ENCODE peak calls at places on chromosomes 4 and X, in six cellular contexts. One of them, this sample, is unnamed.

GRCh38 chrX:9848718-9849481 is 62.7 kb downstream of the SHROOM2 start:
- DNase-seq in neuronal stem cell: no peak
- DNase-seq in trophoblast cell: no peak
- DNase-seq in IMR-90: no peak
- DNase-seq in H9: no peak
- DNase-seq in H1: no peak
- DNase-seq in this sample: no peak

GRCh38 chr4:77167866-77168265 is 10.9 kb downstream of the CCNG2 start:
- DNase-seq in neuronal stem cell: no peak
- DNase-seq in trophoblast cell: no peak
- DNase-seq in IMR-90: no peak
- DNase-seq in H9: no peak
- DNase-seq in H1: no peak
- DNase-seq in this sample: no peak

GRCh38 chr4:71260544-71260943 is 78.3 kb upstream of the SLC4A4 start:
- DNase-seq in neuronal stem cell: no peak
- DNase-seq in trophoblast cell: no peak
- DNase-seq in IMR-90: no peak
- DNase-seq in H9: no peak
- DNase-seq in H1: no peak
- DNase-seq in this sample: no peak

GRCh38 chrX:152959626-152960025 is 34.3 kb downstream of the PNMA5 start:
- DNase-seq in neuronal stem cell: no peak
- DNase-seq in trophoblast cell: no peak
- DNase-seq in IMR-90: no peak
- DNase-seq in H9: no peak
- DNase-seq in H1: no peak
- DNase-seq in this sample: no peak

GRCh38 chrX:1932231-1932630 is 317.4 kb downstream of the ASMT start:
- DNase-seq in neuronal stem cell: no peak
- DNase-seq in trophoblast cell: no peak
- DNase-seq in IMR-90: no peak
- DNase-seq in H9: no peak
- DNase-seq in H1: no peak
- DNase-seq in this sample: peak

GRCh38 chr4:160372390-160372789 is 1269.5 kb downstream of the RAPGEF2 start:
- DNase-seq in neuronal stem cell: no peak
- DNase-seq in trophoblast cell: no peak
- DNase-seq in IMR-90: no peak
- DNase-seq in H9: no peak
- DNase-seq in H1: no peak
- DNase-seq in this sample: no peak

GRCh38 chr4:167021545-167022155 is 212.6 kb downstream of the SPOCK3 start:
- DNase-seq in neuronal stem cell: peak
- DNase-seq in trophoblast cell: peak
- DNase-seq in IMR-90: peak
- DNase-seq in H9: peak
- DNase-seq in H1: peak
- DNase-seq in this sample: peak

GRCh38 chr4:21512351-21512750 is 436.2 kb downstream of the KCNIP4 start:
- DNase-seq in neuronal stem cell: peak
- DNase-seq in trophoblast cell: no peak
- DNase-seq in IMR-90: peak
- DNase-seq in H9: no peak
- DNase-seq in H1: no peak
- DNase-seq in this sample: peak

GRCh38 chrX:47743504-47743903 is 84.5 kb upstream of the UXT start:
- DNase-seq in neuronal stem cell: no peak
- DNase-seq in trophoblast cell: no peak
- DNase-seq in IMR-90: peak
- DNase-seq in H9: no peak
- DNase-seq in H1: no peak
- DNase-seq in this sample: peak
- H3K14ac ChIP-seq in neuronal stem cell: no peak
- H3K14ac ChIP-seq in trophoblast cell: no peak
- H3K14ac ChIP-seq in IMR-90: no peak
- H3K14ac ChIP-seq in H9: no peak
- H3K14ac ChIP-seq in H1: no peak
- H3K14ac ChIP-seq in this sample: no peak

GRCh38 chrX:25754399-25754798 is 383.7 kb upstream of the MAGEB18 start:
- DNase-seq in neuronal stem cell: no peak
- DNase-seq in trophoblast cell: no peak
- DNase-seq in IMR-90: no peak
- DNase-seq in H9: no peak
- DNase-seq in H1: no peak
- DNase-seq in this sample: no peak

GRCh38 chrX:25755179-25755578 is 383.0 kb upstream of the MAGEB18 start:
- DNase-seq in neuronal stem cell: no peak
- DNase-seq in trophoblast cell: no peak
- DNase-seq in IMR-90: no peak
- DNase-seq in H9: no peak
- DNase-seq in H1: no peak
- DNase-seq in this sample: no peak
- H2BK5ac ChIP-seq in neuronal stem cell: no peak
- H2BK5ac ChIP-seq in trophoblast cell: no peak
- H2BK5ac ChIP-seq in IMR-90: no peak
- H2BK5ac ChIP-seq in H9: no peak
- H2BK5ac ChIP-seq in H1: no peak
- H2BK5ac ChIP-seq in this sample: no peak

GRCh38 chr4:1346781-1347409 is at the start of gene UVSSA:
- DNase-seq in neuronal stem cell: peak
- DNase-seq in trophoblast cell: peak
- DNase-seq in IMR-90: peak
- DNase-seq in H9: peak
- DNase-seq in H1: peak
- DNase-seq in this sample: peak
- H2AK5ac ChIP-seq in neuronal stem cell: peak
- H2AK5ac ChIP-seq in trophoblast cell: peak
- H2AK5ac ChIP-seq in IMR-90: peak
- H2AK5ac ChIP-seq in H9: no peak
- H2AK5ac ChIP-seq in H1: no peak
- H2AK5ac ChIP-seq in this sample: peak

GRCh38 chrX:149611619-149612018 is 16.5 kb upstream of the HSFX2 start:
- DNase-seq in neuronal stem cell: no peak
- DNase-seq in trophoblast cell: no peak
- DNase-seq in IMR-90: no peak
- DNase-seq in H9: no peak
- DNase-seq in H1: no peak
- DNase-seq in this sample: no peak

GRCh38 chrX:149610511-149610910 is 15.4 kb upstream of the HSFX2 start:
- DNase-seq in neuronal stem cell: no peak
- DNase-seq in trophoblast cell: no peak
- DNase-seq in IMR-90: no peak
- DNase-seq in H9: no peak
- DNase-seq in H1: no peak
- DNase-seq in this sample: no peak

GRCh38 chrX:149607699-149608098 is 12.6 kb upstream of the HSFX2 start:
- DNase-seq in neuronal stem cell: no peak
- DNase-seq in trophoblast cell: no peak
- DNase-seq in IMR-90: no peak
- DNase-seq in H9: no peak
- DNase-seq in H1: no peak
- DNase-seq in this sample: no peak
- H3K14ac ChIP-seq in neuronal stem cell: no peak
- H3K14ac ChIP-seq in trophoblast cell: no peak
- H3K14ac ChIP-seq in IMR-90: no peak
- H3K14ac ChIP-seq in H9: no peak
- H3K14ac ChIP-seq in H1: no peak
- H3K14ac ChIP-seq in this sample: no peak

DNA sequence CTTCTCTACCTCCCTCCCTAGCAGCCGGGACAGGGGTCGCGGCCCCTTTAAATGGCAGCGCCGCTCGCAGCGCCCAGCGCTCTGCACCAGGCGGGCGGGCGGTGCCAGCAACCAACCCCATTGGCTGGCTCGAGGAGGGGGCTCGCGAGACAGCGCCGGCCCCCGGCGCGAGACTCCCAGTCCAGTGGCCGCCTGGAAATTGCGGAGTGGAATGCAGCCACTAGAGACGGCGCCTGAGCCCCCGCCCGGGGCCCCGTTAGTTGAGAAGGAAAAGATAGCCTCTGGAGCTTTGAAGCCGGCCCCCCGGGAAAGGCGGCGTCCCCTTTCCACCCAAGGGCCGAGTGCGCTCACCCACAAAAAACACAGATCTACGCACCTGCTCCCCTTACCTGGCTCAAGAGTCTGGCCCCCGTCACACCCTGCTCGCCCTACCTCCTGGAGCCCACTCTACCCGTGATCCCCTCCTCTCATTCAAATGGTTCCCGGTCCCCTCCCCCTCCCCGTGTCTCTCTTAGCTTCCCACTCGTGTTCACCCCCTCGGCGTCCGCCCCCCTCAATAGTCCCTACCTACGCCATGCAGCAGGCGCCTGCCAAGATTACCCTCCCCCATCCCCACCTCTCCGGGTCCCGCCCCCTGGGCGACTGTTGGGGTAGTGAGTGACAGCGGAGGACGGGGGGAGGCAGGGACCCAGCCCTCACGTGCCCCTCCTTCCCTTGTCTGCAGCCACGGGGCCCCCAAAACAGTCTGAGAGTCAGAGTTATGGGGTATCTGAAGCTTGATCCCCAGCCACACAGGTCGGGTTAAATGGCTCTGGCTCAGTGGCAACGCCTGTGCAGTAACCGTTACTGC is at the start of gene ZMYM3:
- DNase-seq in neuronal stem cell: peak
- DNase-seq in trophoblast cell: peak
- DNase-seq in IMR-90: peak
- DNase-seq in H9: peak
- DNase-seq in H1: no peak
- DNase-seq in this sample: peak
- H2BK5ac ChIP-seq in neuronal stem cell: peak
- H2BK5ac ChIP-seq in trophoblast cell: peak
- H2BK5ac ChIP-seq in IMR-90: peak
- H2BK5ac ChIP-seq in H9: no peak
- H2BK5ac ChIP-seq in H1: peak
- H2BK5ac ChIP-seq in this sample: peak

GRCh38 chr4:10958226-10958856 is 273.8 kb upstream of the CLNK start:
- DNase-seq in neuronal stem cell: no peak
- DNase-seq in trophoblast cell: no peak
- DNase-seq in IMR-90: no peak
- DNase-seq in H9: no peak
- DNase-seq in H1: no peak
- DNase-seq in this sample: no peak

GRCh38 chr4:10965196-10965595 is 280.6 kb upstream of the CLNK start:
- DNase-seq in neuronal stem cell: no peak
- DNase-seq in trophoblast cell: no peak
- DNase-seq in IMR-90: no peak
- DNase-seq in H9: no peak
- DNase-seq in H1: no peak
- DNase-seq in this sample: no peak

GRCh38 chr4:10960386-10960785 is 275.8 kb upstream of the CLNK start:
- DNase-seq in neuronal stem cell: no peak
- DNase-seq in trophoblast cell: no peak
- DNase-seq in IMR-90: no peak
- DNase-seq in H9: no peak
- DNase-seq in H1: no peak
- DNase-seq in this sample: no peak

GRCh38 chr4:10963958-10964705 is 279.6 kb upstream of the CLNK start:
- DNase-seq in neuronal stem cell: peak
- DNase-seq in trophoblast cell: no peak
- DNase-seq in IMR-90: no peak
- DNase-seq in H9: peak
- DNase-seq in H1: no peak
- DNase-seq in this sample: no peak

DNA sequence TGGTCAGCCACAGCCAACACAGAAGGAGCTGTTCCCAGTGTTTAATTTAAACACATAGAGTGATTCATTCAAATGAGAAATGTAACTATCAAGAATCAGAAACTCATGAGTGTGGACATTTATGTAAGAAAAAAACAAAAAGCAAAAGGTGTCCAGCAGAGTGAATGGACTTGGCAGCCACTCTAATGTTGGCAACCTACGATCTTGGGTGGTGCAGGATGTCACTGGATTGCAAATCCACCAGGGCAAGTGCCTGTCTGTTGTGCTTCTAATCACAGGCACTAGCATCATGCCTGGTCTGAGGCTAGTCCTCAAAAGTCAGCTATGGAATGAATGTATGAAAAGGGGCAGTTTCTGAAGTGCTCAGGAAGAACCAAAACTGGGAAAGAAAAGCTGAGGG is 277.7 kb upstream of the CLNK start:
- DNase-seq in neuronal stem cell: no peak
- DNase-seq in trophoblast cell: no peak
- DNase-seq in IMR-90: no peak
- DNase-seq in H9: no peak
- DNase-seq in H1: no peak
- DNase-seq in this sample: no peak
- H2AK5ac ChIP-seq in neuronal stem cell: no peak
- H2AK5ac ChIP-seq in trophoblast cell: no peak
- H2AK5ac ChIP-seq in IMR-90: no peak
- H2AK5ac ChIP-seq in H9: no peak
- H2AK5ac ChIP-seq in H1: peak
- H2AK5ac ChIP-seq in this sample: no peak

GRCh38 chr4:1819284-1819683 is 26.2 kb downstream of the FGFR3 start:
- DNase-seq in neuronal stem cell: no peak
- DNase-seq in trophoblast cell: no peak
- DNase-seq in IMR-90: peak
- DNase-seq in H9: no peak
- DNase-seq in H1: no peak
- DNase-seq in this sample: no peak
- H3K14ac ChIP-seq in neuronal stem cell: no peak
- H3K14ac ChIP-seq in trophoblast cell: no peak
- H3K14ac ChIP-seq in IMR-90: no peak
- H3K14ac ChIP-seq in H9: no peak
- H3K14ac ChIP-seq in H1: no peak
- H3K14ac ChIP-seq in this sample: no peak

GRCh38 chr4:182425302-182425701 is 182.1 kb downstream of the TENM3 start:
- DNase-seq in neuronal stem cell: no peak
- DNase-seq in trophoblast cell: no peak
- DNase-seq in IMR-90: no peak
- DNase-seq in H9: no peak
- DNase-seq in H1: no peak
- DNase-seq in this sample: no peak
- H2BK5ac ChIP-seq in neuronal stem cell: no peak
- H2BK5ac ChIP-seq in trophoblast cell: no peak
- H2BK5ac ChIP-seq in IMR-90: no peak
- H2BK5ac ChIP-seq in H9: no peak
- H2BK5ac ChIP-seq in H1: no peak
- H2BK5ac ChIP-seq in this sample: no peak

DNA sequence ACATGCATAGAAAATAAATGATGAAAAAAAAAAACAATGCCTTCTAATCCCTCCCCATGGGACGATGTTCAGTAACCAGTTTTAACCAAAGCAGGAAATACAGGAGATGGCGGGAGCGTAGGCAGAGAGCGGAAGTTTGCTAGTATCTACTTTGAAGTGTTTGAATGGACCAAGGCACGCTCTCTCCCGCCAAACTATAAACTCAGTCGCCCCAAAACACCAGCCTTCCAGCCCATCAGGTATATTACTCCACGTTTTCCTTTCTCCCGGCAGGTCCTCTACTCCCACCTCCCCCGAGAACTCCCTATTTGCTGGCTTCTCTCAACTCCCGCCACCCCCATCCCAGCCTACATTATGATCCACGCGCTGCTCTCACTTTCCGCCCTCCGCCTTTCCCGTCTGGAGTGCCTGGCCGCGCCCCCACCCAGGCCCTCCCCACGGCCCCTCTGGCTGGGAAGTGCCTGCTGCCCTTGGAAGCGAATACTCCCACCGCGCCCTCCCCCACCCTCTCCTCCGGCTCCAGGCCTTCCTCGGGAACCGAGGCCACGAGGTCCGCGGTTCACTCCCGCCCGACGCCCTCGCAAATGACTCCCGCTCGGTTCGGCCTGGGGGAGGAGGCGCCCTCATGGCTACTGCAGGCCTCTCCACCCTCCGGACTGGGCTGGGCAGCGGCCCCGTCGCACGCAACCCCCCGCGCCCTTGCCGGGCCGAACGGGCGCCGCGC is 741 bp downstream of the DHX15 start:
- DNase-seq in neuronal stem cell: peak
- DNase-seq in trophoblast cell: peak
- DNase-seq in IMR-90: peak
- DNase-seq in H9: peak
- DNase-seq in H1: peak
- DNase-seq in this sample: peak
- H2AK5ac ChIP-seq in neuronal stem cell: peak
- H2AK5ac ChIP-seq in trophoblast cell: peak
- H2AK5ac ChIP-seq in IMR-90: peak
- H2AK5ac ChIP-seq in H9: no peak
- H2AK5ac ChIP-seq in H1: peak
- H2AK5ac ChIP-seq in this sample: no peak

This sample was measured in mesenchymal stem cell.